ENCODE peak calls at places on chromosomes 4 and X, in nine cellular contexts. One of them, this sample, is unnamed.

GRCh38 chr4:8886625-8887406 is 15.2 kb upstream of the HMX1 start:
- DNase-seq in fibroblast of lung: no peak
- DNase-seq in astrocyte: no peak
- DNase-seq in stomach: no peak
- DNase-seq in AG04450: no peak
- DNase-seq in neural progenitor cell: no peak
- DNase-seq in SK-N-SH: no peak
- DNase-seq in fibroblast of pulmonary artery: no peak
- DNase-seq in esophagus squamous epithelium: no peak
- DNase-seq in this sample: no peak

GRCh38 chr4:3871181-3871852 is 105.1 kb downstream of the ADRA2C start:
- DNase-seq in fibroblast of lung: no peak
- DNase-seq in astrocyte: no peak
- DNase-seq in stomach: no peak
- DNase-seq in AG04450: no peak
- DNase-seq in neural progenitor cell: peak; percentile 90
- DNase-seq in SK-N-SH: peak; percentile 84
- DNase-seq in fibroblast of pulmonary artery: no peak
- DNase-seq in esophagus squamous epithelium: no peak
- DNase-seq in this sample: no peak

GRCh38 chr4:86818211-86818610 is 31.0 kb downstream of the SLC10A6 start:
- DNase-seq in fibroblast of lung: peak; percentile 53
- DNase-seq in astrocyte: peak; percentile 28
- DNase-seq in stomach: no peak
- DNase-seq in AG04450: no peak
- DNase-seq in neural progenitor cell: no peak
- DNase-seq in SK-N-SH: no peak
- DNase-seq in fibroblast of pulmonary artery: peak; percentile 23
- DNase-seq in esophagus squamous epithelium: no peak
- DNase-seq in this sample: no peak

GRCh38 chrX:134782796-134783195 is 124.5 kb upstream of the PLAC1 start:
- DNase-seq in fibroblast of lung: peak; percentile 69
- DNase-seq in astrocyte: no peak
- DNase-seq in stomach: no peak
- DNase-seq in AG04450: no peak
- DNase-seq in neural progenitor cell: peak; percentile 19
- DNase-seq in SK-N-SH: peak; percentile 23
- DNase-seq in fibroblast of pulmonary artery: peak; percentile 67
- DNase-seq in esophagus squamous epithelium: no peak
- DNase-seq in this sample: no peak

GRCh38 chr4:147011386-147011785 is 65.7 kb upstream of the TTC29 start:
- DNase-seq in fibroblast of lung: no peak
- DNase-seq in astrocyte: no peak
- DNase-seq in stomach: no peak
- DNase-seq in AG04450: no peak
- DNase-seq in neural progenitor cell: peak; percentile 33
- DNase-seq in SK-N-SH: no peak
- DNase-seq in fibroblast of pulmonary artery: no peak
- DNase-seq in esophagus squamous epithelium: no peak
- DNase-seq in this sample: no peak

GRCh38 chrX:7074135-7074907 is 73.2 kb upstream of the STS start:
- DNase-seq in fibroblast of lung: peak; percentile 12
- DNase-seq in astrocyte: no peak
- DNase-seq in stomach: peak; percentile 63
- DNase-seq in AG04450: no peak
- DNase-seq in neural progenitor cell: no peak
- DNase-seq in SK-N-SH: no peak
- DNase-seq in fibroblast of pulmonary artery: no peak
- DNase-seq in esophagus squamous epithelium: no peak
- DNase-seq in this sample: no peak

GRCh38 chr4:11669156-11669555 is 240.5 kb upstream of the HS3ST1 start:
- DNase-seq in fibroblast of lung: no peak
- DNase-seq in astrocyte: peak; percentile 7
- DNase-seq in stomach: no peak
- DNase-seq in AG04450: no peak
- DNase-seq in neural progenitor cell: no peak
- DNase-seq in SK-N-SH: no peak
- DNase-seq in fibroblast of pulmonary artery: peak; percentile 47
- DNase-seq in esophagus squamous epithelium: no peak
- DNase-seq in this sample: no peak

GRCh38 chr4:104025251-104025650 is 305.5 kb upstream of the TACR3 start:
- DNase-seq in fibroblast of lung: no peak
- DNase-seq in astrocyte: no peak
- DNase-seq in stomach: no peak
- DNase-seq in AG04450: no peak
- DNase-seq in neural progenitor cell: no peak
- DNase-seq in SK-N-SH: no peak
- DNase-seq in fibroblast of pulmonary artery: no peak
- DNase-seq in esophagus squamous epithelium: no peak
- DNase-seq in this sample: no peak

GRCh38 chr4:134320048-134320447 is 118.5 kb upstream of the PABPC4L start:
- DNase-seq in fibroblast of lung: no peak
- DNase-seq in astrocyte: peak; percentile 22
- DNase-seq in stomach: no peak
- DNase-seq in AG04450: no peak
- DNase-seq in neural progenitor cell: no peak
- DNase-seq in SK-N-SH: no peak
- DNase-seq in fibroblast of pulmonary artery: no peak
- DNase-seq in esophagus squamous epithelium: no peak
- DNase-seq in this sample: no peak

GRCh38 chr4:132065940-132066495 is 1083.1 kb upstream of the PCDH10 start:
- DNase-seq in fibroblast of lung: peak; percentile 39
- DNase-seq in astrocyte: peak; percentile 10
- DNase-seq in stomach: no peak
- DNase-seq in AG04450: peak; percentile 4
- DNase-seq in neural progenitor cell: no peak
- DNase-seq in SK-N-SH: no peak
- DNase-seq in fibroblast of pulmonary artery: peak; percentile 3
- DNase-seq in esophagus squamous epithelium: no peak
- DNase-seq in this sample: no peak

GRCh38 chrX:46686003-46686645 is 72.8 kb downstream of the SLC9A7 start:
- DNase-seq in fibroblast of lung: peak; percentile 52
- DNase-seq in astrocyte: no peak
- DNase-seq in stomach: no peak
- DNase-seq in AG04450: no peak
- DNase-seq in neural progenitor cell: peak; percentile 44
- DNase-seq in SK-N-SH: peak; percentile 41
- DNase-seq in fibroblast of pulmonary artery: peak; percentile 63
- DNase-seq in esophagus squamous epithelium: no peak
- DNase-seq in this sample: no peak

GRCh38 chrX:72572248-72573157 is at the start of gene HDAC8:
- DNase-seq in fibroblast of lung: peak; percentile 91
- DNase-seq in astrocyte: peak; percentile 77
- DNase-seq in stomach: peak; percentile 61
- DNase-seq in AG04450: peak; percentile 55
- DNase-seq in neural progenitor cell: peak; percentile 78
- DNase-seq in SK-N-SH: peak; percentile 80
- DNase-seq in fibroblast of pulmonary artery: peak; percentile 90
- DNase-seq in esophagus squamous epithelium: peak; percentile 2
- DNase-seq in this sample: peak; percentile 33

GRCh38 chrX:15943393-15943792 is 88.8 kb upstream of the AP1S2 start:
- DNase-seq in fibroblast of lung: no peak
- DNase-seq in astrocyte: no peak
- DNase-seq in stomach: no peak
- DNase-seq in AG04450: no peak
- DNase-seq in neural progenitor cell: no peak
- DNase-seq in SK-N-SH: no peak
- DNase-seq in fibroblast of pulmonary artery: no peak
- DNase-seq in esophagus squamous epithelium: no peak
- DNase-seq in this sample: no peak

GRCh38 chrX:147877726-147878125 is 34.0 kb upstream of the FMR1 start:
- DNase-seq in fibroblast of lung: no peak
- DNase-seq in astrocyte: no peak
- DNase-seq in stomach: no peak
- DNase-seq in AG04450: no peak
- DNase-seq in neural progenitor cell: no peak
- DNase-seq in SK-N-SH: no peak
- DNase-seq in fibroblast of pulmonary artery: no peak
- DNase-seq in esophagus squamous epithelium: no peak
- DNase-seq in this sample: no peak

GRCh38 chr4:45004847-45005565 is 278.6 kb upstream of the GNPDA2 start:
- DNase-seq in fibroblast of lung: no peak
- DNase-seq in astrocyte: peak; percentile 5
- DNase-seq in stomach: no peak
- DNase-seq in AG04450: no peak
- DNase-seq in neural progenitor cell: no peak
- DNase-seq in SK-N-SH: no peak
- DNase-seq in fibroblast of pulmonary artery: peak; percentile 1
- DNase-seq in esophagus squamous epithelium: no peak
- DNase-seq in this sample: no peak

GRCh38 chr4:90181644-90182043 is 54.5 kb downstream of the CCSER1 start:
- DNase-seq in fibroblast of lung: no peak
- DNase-seq in astrocyte: no peak
- DNase-seq in stomach: no peak
- DNase-seq in AG04450: no peak
- DNase-seq in neural progenitor cell: no peak
- DNase-seq in SK-N-SH: no peak
- DNase-seq in fibroblast of pulmonary artery: no peak
- DNase-seq in esophagus squamous epithelium: no peak
- DNase-seq in this sample: no peak

GRCh38 chrX:120453985-120454384 is 15.1 kb downstream of the LAMP2 start:
- DNase-seq in fibroblast of lung: no peak
- DNase-seq in astrocyte: peak; percentile 30
- DNase-seq in stomach: no peak
- DNase-seq in AG04450: no peak
- DNase-seq in neural progenitor cell: no peak
- DNase-seq in SK-N-SH: no peak
- DNase-seq in fibroblast of pulmonary artery: peak; percentile 51
- DNase-seq in esophagus squamous epithelium: no peak
- DNase-seq in this sample: no peak

GRCh38 chrX:120446503-120446902 is 22.6 kb downstream of the LAMP2 start:
- DNase-seq in fibroblast of lung: peak; percentile 77
- DNase-seq in astrocyte: peak; percentile 70
- DNase-seq in stomach: no peak
- DNase-seq in AG04450: no peak
- DNase-seq in neural progenitor cell: no peak
- DNase-seq in SK-N-SH: no peak
- DNase-seq in fibroblast of pulmonary artery: peak; percentile 73
- DNase-seq in esophagus squamous epithelium: no peak
- DNase-seq in this sample: no peak

GRCh38 chrX:120452131-120452530 is 17.0 kb downstream of the LAMP2 start:
- DNase-seq in fibroblast of lung: peak; percentile 41
- DNase-seq in astrocyte: no peak
- DNase-seq in stomach: no peak
- DNase-seq in AG04450: no peak
- DNase-seq in neural progenitor cell: peak; percentile 46
- DNase-seq in SK-N-SH: peak; percentile 50
- DNase-seq in fibroblast of pulmonary artery: peak; percentile 35
- DNase-seq in esophagus squamous epithelium: no peak
- DNase-seq in this sample: no peak

DNA sequence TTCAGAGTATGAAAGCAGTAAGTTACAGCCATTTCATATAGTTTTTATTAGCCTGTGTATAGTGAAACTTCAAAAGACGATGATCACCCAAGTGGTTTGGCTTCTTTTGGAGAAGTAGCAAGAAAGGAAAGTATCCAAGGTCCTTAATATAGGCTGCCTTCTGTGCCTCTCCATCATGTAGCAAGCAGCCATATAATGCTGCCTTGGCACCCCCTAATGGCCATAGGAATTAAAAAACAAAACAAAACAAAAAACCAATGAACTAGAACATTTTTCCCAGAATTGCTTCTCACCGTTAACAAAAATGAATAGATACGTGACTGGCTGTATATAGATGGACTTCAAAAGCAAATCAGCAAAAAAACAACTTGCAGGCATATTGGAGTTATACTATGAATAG is 18.9 kb downstream of the LAMP2 start:
- DNase-seq in fibroblast of lung: peak; percentile 19
- DNase-seq in astrocyte: no peak
- DNase-seq in stomach: no peak
- DNase-seq in AG04450: no peak
- DNase-seq in neural progenitor cell: peak; percentile 4
- DNase-seq in SK-N-SH: peak; percentile 19
- DNase-seq in fibroblast of pulmonary artery: no peak
- DNase-seq in esophagus squamous epithelium: no peak
- DNase-seq in this sample: no peak
- TF ChIP-seq CTCF in fibroblast of lung: no peak
- TF ChIP-seq CTCF in astrocyte: no peak
- TF ChIP-seq CTCF in stomach: no peak
- TF ChIP-seq CTCF in AG04450: peak; percentile 9
- TF ChIP-seq CTCF in neural progenitor cell: peak; percentile 41
- TF ChIP-seq CTCF in SK-N-SH: peak; percentile 59
- TF ChIP-seq CTCF in fibroblast of pulmonary artery: peak; percentile 32
- TF ChIP-seq CTCF in esophagus squamous epithelium: no peak
- TF ChIP-seq CTCF in this sample: no peak

GRCh38 chr4:153684182-153685073 is at the start of gene TLR2:
- DNase-seq in fibroblast of lung: no peak
- DNase-seq in astrocyte: no peak
- DNase-seq in stomach: peak; percentile 85
- DNase-seq in AG04450: no peak
- DNase-seq in neural progenitor cell: peak; percentile 78
- DNase-seq in SK-N-SH: peak; percentile 73
- DNase-seq in fibroblast of pulmonary artery: peak; percentile 9
- DNase-seq in esophagus squamous epithelium: peak; percentile 9
- DNase-seq in this sample: peak; percentile 24
- TF ChIP-seq CTCF in fibroblast of lung: no peak
- TF ChIP-seq CTCF in astrocyte: no peak
- TF ChIP-seq CTCF in stomach: no peak
- TF ChIP-seq CTCF in AG04450: no peak
- TF ChIP-seq CTCF in neural progenitor cell: no peak
- TF ChIP-seq CTCF in SK-N-SH: no peak
- TF ChIP-seq CTCF in fibroblast of pulmonary artery: no peak
- TF ChIP-seq CTCF in esophagus squamous epithelium: no peak
- TF ChIP-seq CTCF in this sample: no peak

GRCh38 chrX:121323337-121323736 is 275.9 kb downstream of the GLUD2 start:
- DNase-seq in fibroblast of lung: no peak
- DNase-seq in astrocyte: no peak
- DNase-seq in stomach: no peak
- DNase-seq in AG04450: no peak
- DNase-seq in neural progenitor cell: no peak
- DNase-seq in SK-N-SH: no peak
- DNase-seq in fibroblast of pulmonary artery: no peak
- DNase-seq in esophagus squamous epithelium: no peak
- DNase-seq in this sample: no peak

GRCh38 chrX:121322159-121322558 is 274.7 kb downstream of the GLUD2 start:
- DNase-seq in fibroblast of lung: no peak
- DNase-seq in astrocyte: no peak
- DNase-seq in stomach: no peak
- DNase-seq in AG04450: no peak
- DNase-seq in neural progenitor cell: no peak
- DNase-seq in SK-N-SH: no peak
- DNase-seq in fibroblast of pulmonary artery: no peak
- DNase-seq in esophagus squamous epithelium: no peak
- DNase-seq in this sample: no peak
- TF ChIP-seq CTCF in fibroblast of lung: no peak
- TF ChIP-seq CTCF in astrocyte: no peak
- TF ChIP-seq CTCF in stomach: no peak
- TF ChIP-seq CTCF in AG04450: no peak
- TF ChIP-seq CTCF in neural progenitor cell: no peak
- TF ChIP-seq CTCF in SK-N-SH: peak; percentile 49
- TF ChIP-seq CTCF in fibroblast of pulmonary artery: peak; percentile 5
- TF ChIP-seq CTCF in esophagus squamous epithelium: no peak
- TF ChIP-seq CTCF in this sample: no peak

DNA sequence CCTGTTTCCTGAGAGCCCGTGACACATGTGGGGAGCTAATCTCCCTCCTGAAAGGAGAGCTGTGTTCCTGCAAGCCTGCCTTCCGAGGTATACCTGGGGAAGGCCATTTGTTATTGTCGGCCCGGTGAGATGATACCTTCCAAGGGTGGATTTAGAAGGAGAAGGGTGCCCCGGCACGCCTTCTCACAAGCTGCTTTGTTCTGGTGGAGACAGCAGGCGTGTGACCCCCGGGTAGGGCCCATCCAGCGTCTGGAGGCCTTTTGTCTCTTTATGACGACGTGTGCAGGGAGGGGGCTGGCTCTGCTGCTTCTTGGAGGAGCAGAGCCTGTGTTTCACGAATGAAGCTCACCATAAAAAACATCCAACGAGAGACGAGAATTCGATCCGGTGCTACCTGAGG is 45.3 kb downstream of the SHOX start:
- DNase-seq in fibroblast of lung: no peak
- DNase-seq in astrocyte: no peak
- DNase-seq in stomach: no peak
- DNase-seq in AG04450: no peak
- DNase-seq in neural progenitor cell: peak; percentile 55
- DNase-seq in SK-N-SH: no peak
- DNase-seq in fibroblast of pulmonary artery: no peak
- DNase-seq in esophagus squamous epithelium: no peak
- DNase-seq in this sample: no peak
- TF ChIP-seq CTCF in fibroblast of lung: no peak
- TF ChIP-seq CTCF in astrocyte: no peak
- TF ChIP-seq CTCF in stomach: no peak
- TF ChIP-seq CTCF in AG04450: no peak
- TF ChIP-seq CTCF in neural progenitor cell: no peak
- TF ChIP-seq CTCF in SK-N-SH: no peak
- TF ChIP-seq CTCF in fibroblast of pulmonary artery: no peak
- TF ChIP-seq CTCF in esophagus squamous epithelium: no peak
- TF ChIP-seq CTCF in this sample: no peak